ENCODE peak calls at places on chromosomes 11 and 22, in ten cellular contexts. I is fibroblast of the aortic adventitia, J is foreskin fibroblast, V is astrocyte of the spinal cord, N is GM20000, B is BJ, U is esophagus muscularis mucosa, T is A549, X is lower leg skin, Q is PC-3. M is an unnamed sample.

GRCh38 chr11:100791103-100791502 is 104.0 kb downstream of the ARHGAP42 start:
- DNase-seq in I (no peak), J (no peak), V (no peak), N (no peak), B (no peak), U (no peak), T (no peak), X (no peak), Q (no peak), M (no peak)

GRCh38 chr11:3129591-3130268 is 35.4 kb downstream of the OSBPL5 start:
- DNase-seq in I (no peak), J (no peak), V (no peak), N (no peak), B (no peak), U (no peak), T (no peak), X (peak), Q (no peak), M (no peak)

GRCh38 chr11:121372671-121373429 is 79.3 kb upstream of the SORL1 start:
- DNase-seq in I (no peak), J (no peak), V (no peak), N (peak), B (no peak), U (no peak), T (no peak), X (no peak), Q (no peak), M (peak)

GRCh38 chr11:119759324-119759723 is 30.3 kb upstream of the NECTIN1 start:
- DNase-seq in I (peak), J (peak), V (peak), N (no peak), B (no peak), U (no peak), T (no peak), X (no peak), Q (peak), M (no peak)

GRCh38 chr11:69493931-69494821 is 12.7 kb downstream of the LINC01488 start:
- DNase-seq in I (no peak), J (no peak), V (no peak), N (no peak), B (no peak), U (no peak), T (no peak), X (no peak), Q (no peak), M (no peak)

GRCh38 chr11:20035701-20036601 is 124.3 kb downstream of the DBX1 start:
- DNase-seq in I (peak), J (peak), V (peak), N (no peak), B (peak), U (no peak), T (peak), X (no peak), Q (peak), M (no peak)

GRCh38 chr11:69415411-69416122 is 65.9 kb upstream of the LINC01488 start:
- DNase-seq in I (no peak), J (no peak), V (no peak), N (no peak), B (no peak), U (no peak), T (no peak), X (no peak), Q (no peak), M (no peak)

GRCh38 chr11:3906166-3906565 is 50.7 kb downstream of the STIM1 start:
- DNase-seq in I (no peak), J (no peak), V (no peak), N (no peak), B (no peak), U (no peak), T (no peak), X (no peak), Q (peak), M (no peak)

GRCh38 chr11:129457321-129457720 is 81.7 kb downstream of the BARX2 start:
- DNase-seq in I (no peak), J (no peak), V (no peak), N (no peak), B (no peak), U (no peak), T (no peak), X (no peak), Q (peak), M (no peak)

GRCh38 chr11:121630041-121630440 is 177.3 kb upstream of the SORL1-AS1 start:
- DNase-seq in I (peak), J (peak), V (peak), N (no peak), B (no peak), U (no peak), T (no peak), X (no peak), Q (peak), M (no peak)

GRCh38 chr11:92751594-92751993 is 217.9 kb upstream of the MTNR1B start:
- DNase-seq in I (no peak), J (no peak), V (no peak), N (no peak), B (no peak), U (no peak), T (no peak), X (no peak), Q (no peak), M (no peak)

GRCh38 chr11:18731949-18732821 is 6.2 kb upstream of the IGSF22 start:
- DNase-seq in I (peak), J (peak), V (peak), N (peak), B (no peak), U (no peak), T (peak), X (peak), Q (peak), M (peak)

GRCh38 chr11:44325698-44326097 is 15.8 kb upstream of the ALX4 start:
- DNase-seq in I (no peak), J (no peak), V (no peak), N (no peak), B (no peak), U (no peak), T (no peak), X (no peak), Q (no peak), M (no peak)

GRCh38 chr22:36991220-36991619 is 28.0 kb downstream of the TST start:
- DNase-seq in I (no peak), J (no peak), V (no peak), N (no peak), B (no peak), U (no peak), T (no peak), X (no peak), Q (no peak), M (no peak)

GRCh38 chr11:3616721-3617460 is 24.9 kb downstream of the ART5 start:
- DNase-seq in I (no peak), J (no peak), V (no peak), N (no peak), B (no peak), U (no peak), T (no peak), X (no peak), Q (no peak), M (no peak)

GRCh38 chr11:79902493-79902892 is 461.7 kb upstream of the TENM4 start:
- DNase-seq in I (no peak), J (no peak), V (no peak), N (no peak), B (no peak), U (no peak), T (no peak), X (no peak), Q (peak), M (no peak)

GRCh38 chr11:117621226-117621625 is 175.8 kb downstream of the DSCAML1 start:
- DNase-seq in I (peak), J (peak), V (peak), N (no peak), B (no peak), U (no peak), T (peak), X (no peak), Q (peak), M (no peak)

GRCh38 chr22:19042285-19043110 is 79.7 kb downstream of the DGCR2 start:
- DNase-seq in I (no peak), J (no peak), V (no peak), N (no peak), B (no peak), U (no peak), T (no peak), X (no peak), Q (no peak), M (no peak)

GRCh38 chr22:20873215-20873614 is 14.4 kb downstream of the SNAP29 start:
- DNase-seq in I (no peak), J (no peak), V (no peak), N (no peak), B (no peak), U (no peak), T (no peak), X (no peak), Q (no peak), M (no peak)

GRCh38 chr22:32050678-32051515 is 7.8 kb downstream of the SLC5A1 start:
- DNase-seq in I (peak), J (peak), V (peak), N (peak), B (peak), U (no peak), T (peak), X (no peak), Q (peak), M (no peak)

GRCh38 chr22:49021097-49021925 is 806.4 kb downstream of the BRD1 start:
- DNase-seq in I (no peak), J (no peak), V (no peak), N (no peak), B (no peak), U (no peak), T (no peak), X (peak), Q (no peak), M (no peak)

GRCh38 chr11:20599424-20600346 is at the start of gene SLC6A5:
- DNase-seq in I (peak), J (peak), V (peak), N (peak), B (no peak), U (no peak), T (peak), X (no peak), Q (peak), M (no peak)

GRCh38 chr22:46774456-46775363 is 12.3 kb downstream of the TBC1D22A start:
- DNase-seq in I (no peak), J (no peak), V (no peak), N (no peak), B (no peak), U (no peak), T (no peak), X (no peak), Q (no peak), M (peak)

DNA sequence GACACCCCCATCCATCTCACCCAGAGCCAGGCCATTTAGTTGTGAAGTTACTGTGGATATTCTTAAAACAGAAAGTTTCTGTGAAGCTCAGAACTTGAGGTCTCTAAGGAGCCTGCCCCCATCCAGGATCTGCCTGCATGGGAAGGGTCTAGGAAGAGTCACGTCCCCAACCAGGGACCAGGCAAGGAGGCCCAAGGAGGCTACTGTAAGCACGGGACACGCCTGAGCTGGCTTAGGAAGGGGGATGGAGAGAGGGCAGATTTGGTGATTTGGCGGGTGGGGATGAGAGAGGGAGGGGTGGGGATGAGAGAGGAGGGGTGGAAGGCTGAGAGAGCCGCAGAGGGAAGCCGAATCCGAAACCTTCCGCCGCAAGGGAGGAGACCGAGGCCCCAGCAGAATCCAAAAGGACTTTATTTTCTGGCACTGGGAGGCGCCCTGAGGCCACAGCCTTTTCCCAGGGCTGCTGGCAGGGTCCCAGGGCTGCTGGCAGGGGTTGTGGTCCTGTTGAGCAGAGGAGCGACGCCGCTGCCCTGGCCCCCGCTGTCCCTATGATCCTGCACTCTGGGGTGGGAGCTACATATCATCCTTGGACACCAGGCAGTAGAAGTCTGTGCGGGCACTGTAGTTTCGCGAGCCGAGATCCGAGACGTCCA is 9.3 kb downstream of the SIGIRR start:
- DNase-seq in I (peak), J (no peak), V (no peak), N (no peak), B (no peak), U (no peak), T (no peak), X (no peak), Q (no peak), M (no peak)
- TF ChIP-seq CTCF in I (no peak), J (no peak), V (no peak), N (no peak), B (no peak), U (no peak), T (peak), X (no peak), Q (no peak), M (no peak)

GRCh38 chr11:34669458-34669857 is 48.6 kb downstream of the EHF start:
- DNase-seq in I (no peak), J (no peak), V (no peak), N (no peak), B (no peak), U (no peak), T (no peak), X (no peak), Q (no peak), M (no peak)

GRCh38 chr11:34671117-34671516 is 50.2 kb downstream of the EHF start:
- DNase-seq in I (no peak), J (no peak), V (no peak), N (no peak), B (no peak), U (no peak), T (no peak), X (no peak), Q (no peak), M (no peak)

GRCh38 chr11:34667810-34668582 is 47.1 kb downstream of the EHF start:
- DNase-seq in I (no peak), J (no peak), V (no peak), N (no peak), B (no peak), U (no peak), T (peak), X (no peak), Q (peak), M (no peak)

GRCh38 chr11:34671946-34672345 is 51.1 kb downstream of the EHF start:
- DNase-seq in I (no peak), J (no peak), V (no peak), N (no peak), B (no peak), U (no peak), T (no peak), X (no peak), Q (no peak), M (no peak)

DNA sequence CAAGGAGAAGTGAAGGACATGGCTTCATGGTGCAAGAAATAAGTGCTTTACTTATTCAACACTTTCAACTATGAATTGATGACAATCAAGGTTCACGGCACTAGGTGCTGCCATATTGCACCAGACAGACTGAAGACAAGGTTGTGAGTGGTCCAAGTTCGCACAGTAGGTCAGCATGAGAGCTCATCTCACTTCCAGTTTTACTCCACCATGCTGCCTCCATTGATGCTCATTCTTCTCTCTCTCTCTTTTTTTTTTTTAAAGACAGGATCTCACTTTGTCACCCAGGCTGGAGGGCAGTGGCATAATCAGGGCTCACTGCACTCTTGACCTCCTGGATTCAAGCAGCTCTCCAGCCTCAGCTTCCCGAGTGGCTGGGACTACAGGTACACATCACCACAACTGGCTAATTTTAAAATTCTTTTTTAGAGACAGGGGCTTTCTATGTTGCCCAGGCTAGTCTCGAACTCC is 47.7 kb downstream of the EHF start:
- DNase-seq in I (no peak), J (no peak), V (no peak), N (no peak), B (no peak), U (no peak), T (no peak), X (no peak), Q (no peak), M (no peak)
- TF ChIP-seq CTCF in I (no peak), J (no peak), V (no peak), N (no peak), B (no peak), U (no peak), T (no peak), X (no peak), Q (no peak), M (no peak)

DNA sequence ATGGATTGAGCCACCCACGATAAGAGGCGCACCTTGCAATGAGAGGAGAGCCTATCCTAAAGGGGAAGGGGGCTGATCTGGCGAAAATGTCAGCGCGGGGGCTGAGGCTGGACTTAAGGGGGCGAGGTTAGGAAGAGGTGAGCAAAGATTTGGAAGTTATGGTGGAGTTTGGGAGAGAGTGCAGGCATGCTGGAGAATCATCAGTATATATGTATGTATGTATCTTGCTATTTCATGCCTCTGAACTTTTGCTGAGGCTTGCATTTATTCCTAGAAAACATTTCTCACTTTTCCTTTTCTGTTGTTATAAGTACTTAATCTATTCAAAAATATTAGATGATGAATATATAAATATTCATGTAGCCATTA is 17.2 kb upstream of the THRSP start:
- DNase-seq in I (no peak), J (no peak), V (no peak), N (no peak), B (no peak), U (no peak), T (no peak), X (no peak), Q (no peak), M (no peak)
- TF ChIP-seq CTCF in I (no peak), J (no peak), V (no peak), N (no peak), B (no peak), U (no peak), T (no peak), X (no peak), Q (no peak), M (peak)

GRCh38 chr11:45856044-45856468 is 8.8 kb downstream of the CRY2 start:
- DNase-seq in I (peak), J (no peak), V (peak), N (no peak), B (peak), U (no peak), T (no peak), X (no peak), Q (no peak), M (no peak)

GRCh38 chr11:45858751-45859398 is 11.6 kb downstream of the CRY2 start:
- DNase-seq in I (no peak), J (no peak), V (no peak), N (no peak), B (no peak), U (no peak), T (no peak), X (peak), Q (no peak), M (no peak)

GRCh38 chr11:45860348-45860747 is 13.1 kb downstream of the CRY2 start:
- DNase-seq in I (no peak), J (no peak), V (no peak), N (no peak), B (no peak), U (no peak), T (no peak), X (peak), Q (no peak), M (no peak)

GRCh38 chr11:45859661-45860140 is 12.4 kb downstream of the CRY2 start:
- DNase-seq in I (peak), J (peak), V (peak), N (no peak), B (peak), U (peak), T (no peak), X (peak), Q (no peak), M (no peak)

GRCh38 chr11:45857834-45858492 is 10.7 kb downstream of the CRY2 start:
- DNase-seq in I (peak), J (peak), V (peak), N (no peak), B (peak), U (no peak), T (no peak), X (peak), Q (no peak), M (no peak)
- TF ChIP-seq CTCF in I (no peak), J (no peak), V (no peak), N (no peak), B (no peak), U (no peak), T (no peak), X (no peak), Q (no peak), M (no peak)

M was measured in activated B cell treated with CpG ODN at 0.5 μM for 24 hours.